ENCODE peak calls at places on chromosomes 11 and 22, in nine cellular contexts. One of them, this sample, is unnamed.

GRCh38 chr22:22834204-22834603 is 53.4 kb upstream of the IGLL5 start:
- DNase-seq in AG04450: no peak
- DNase-seq in chondrocyte: no peak
- DNase-seq in AG10803: no peak
- DNase-seq in RWPE1: no peak
- DNase-seq in fibroblast of pulmonary artery: no peak
- DNase-seq in choroid plexus epithelial cell: no peak
- DNase-seq in mesothelial cell of epicardium: no peak
- DNase-seq in stomach: no peak
- DNase-seq in this sample: no peak

GRCh38 chr22:47133263-47133662 is 370.8 kb downstream of the TBC1D22A start:
- DNase-seq in AG04450: no peak
- DNase-seq in chondrocyte: no peak
- DNase-seq in AG10803: peak
- DNase-seq in RWPE1: no peak
- DNase-seq in fibroblast of pulmonary artery: no peak
- DNase-seq in choroid plexus epithelial cell: no peak
- DNase-seq in mesothelial cell of epicardium: no peak
- DNase-seq in stomach: no peak
- DNase-seq in this sample: no peak

GRCh38 chr11:64971421-64972233 is at the start of gene MAJIN:
- DNase-seq in AG04450: peak
- DNase-seq in chondrocyte: peak
- DNase-seq in AG10803: peak
- DNase-seq in RWPE1: peak
- DNase-seq in fibroblast of pulmonary artery: peak
- DNase-seq in choroid plexus epithelial cell: peak
- DNase-seq in mesothelial cell of epicardium: no peak
- DNase-seq in stomach: peak
- DNase-seq in this sample: no peak

GRCh38 chr11:124886978-124887666 is 10.5 kb downstream of the ROBO4 start:
- DNase-seq in AG04450: no peak
- DNase-seq in chondrocyte: no peak
- DNase-seq in AG10803: no peak
- DNase-seq in RWPE1: no peak
- DNase-seq in fibroblast of pulmonary artery: no peak
- DNase-seq in choroid plexus epithelial cell: no peak
- DNase-seq in mesothelial cell of epicardium: peak
- DNase-seq in stomach: no peak
- DNase-seq in this sample: no peak

GRCh38 chr11:122717264-122717867 is 61.8 kb downstream of the UBASH3B start:
- DNase-seq in AG04450: no peak
- DNase-seq in chondrocyte: no peak
- DNase-seq in AG10803: no peak
- DNase-seq in RWPE1: no peak
- DNase-seq in fibroblast of pulmonary artery: no peak
- DNase-seq in choroid plexus epithelial cell: no peak
- DNase-seq in mesothelial cell of epicardium: no peak
- DNase-seq in stomach: peak
- DNase-seq in this sample: no peak

GRCh38 chr22:46590334-46590733 is 29.9 kb upstream of the GRAMD4 start:
- DNase-seq in AG04450: no peak
- DNase-seq in chondrocyte: no peak
- DNase-seq in AG10803: no peak
- DNase-seq in RWPE1: no peak
- DNase-seq in fibroblast of pulmonary artery: no peak
- DNase-seq in choroid plexus epithelial cell: no peak
- DNase-seq in mesothelial cell of epicardium: no peak
- DNase-seq in stomach: peak
- DNase-seq in this sample: no peak

GRCh38 chr11:107563702-107564101 is 1.8 kb downstream of the ALKBH8 start:
- DNase-seq in AG04450: no peak
- DNase-seq in chondrocyte: no peak
- DNase-seq in AG10803: peak
- DNase-seq in RWPE1: peak
- DNase-seq in fibroblast of pulmonary artery: peak
- DNase-seq in choroid plexus epithelial cell: peak
- DNase-seq in mesothelial cell of epicardium: no peak
- DNase-seq in stomach: no peak
- DNase-seq in this sample: peak

GRCh38 chr11:123158609-123159008 is 36.4 kb downstream of the CLMP start:
- DNase-seq in AG04450: no peak
- DNase-seq in chondrocyte: no peak
- DNase-seq in AG10803: no peak
- DNase-seq in RWPE1: peak
- DNase-seq in fibroblast of pulmonary artery: no peak
- DNase-seq in choroid plexus epithelial cell: no peak
- DNase-seq in mesothelial cell of epicardium: no peak
- DNase-seq in stomach: no peak
- DNase-seq in this sample: peak

GRCh38 chr11:18526130-18526520 is 617 bp downstream of the TSG101 start:
- DNase-seq in AG04450: no peak
- DNase-seq in chondrocyte: no peak
- DNase-seq in AG10803: no peak
- DNase-seq in RWPE1: no peak
- DNase-seq in fibroblast of pulmonary artery: no peak
- DNase-seq in choroid plexus epithelial cell: peak
- DNase-seq in mesothelial cell of epicardium: no peak
- DNase-seq in stomach: no peak
- DNase-seq in this sample: no peak

GRCh38 chr11:18521123-18521522 is 5.6 kb downstream of the TSG101 start:
- DNase-seq in AG04450: no peak
- DNase-seq in chondrocyte: no peak
- DNase-seq in AG10803: no peak
- DNase-seq in RWPE1: no peak
- DNase-seq in fibroblast of pulmonary artery: no peak
- DNase-seq in choroid plexus epithelial cell: no peak
- DNase-seq in mesothelial cell of epicardium: no peak
- DNase-seq in stomach: no peak
- DNase-seq in this sample: no peak

GRCh38 chr11:18524248-18524647 is 2.5 kb downstream of the TSG101 start:
- DNase-seq in AG04450: no peak
- DNase-seq in chondrocyte: no peak
- DNase-seq in AG10803: no peak
- DNase-seq in RWPE1: no peak
- DNase-seq in fibroblast of pulmonary artery: no peak
- DNase-seq in choroid plexus epithelial cell: no peak
- DNase-seq in mesothelial cell of epicardium: no peak
- DNase-seq in stomach: no peak
- DNase-seq in this sample: no peak

GRCh38 chr11:18523079-18523478 is 3.7 kb downstream of the TSG101 start:
- DNase-seq in AG04450: no peak
- DNase-seq in chondrocyte: no peak
- DNase-seq in AG10803: no peak
- DNase-seq in RWPE1: peak
- DNase-seq in fibroblast of pulmonary artery: no peak
- DNase-seq in choroid plexus epithelial cell: no peak
- DNase-seq in mesothelial cell of epicardium: no peak
- DNase-seq in stomach: no peak
- DNase-seq in this sample: peak

GRCh38 chr11:18522388-18522787 is 4.4 kb downstream of the TSG101 start:
- DNase-seq in AG04450: no peak
- DNase-seq in chondrocyte: no peak
- DNase-seq in AG10803: peak
- DNase-seq in RWPE1: no peak
- DNase-seq in fibroblast of pulmonary artery: no peak
- DNase-seq in choroid plexus epithelial cell: peak
- DNase-seq in mesothelial cell of epicardium: no peak
- DNase-seq in stomach: no peak
- DNase-seq in this sample: no peak
- TF ChIP-seq CTCF in AG04450: no peak
- TF ChIP-seq CTCF in chondrocyte: no peak
- TF ChIP-seq CTCF in AG10803: peak
- TF ChIP-seq CTCF in RWPE1: no peak
- TF ChIP-seq CTCF in fibroblast of pulmonary artery: no peak
- TF ChIP-seq CTCF in choroid plexus epithelial cell: peak
- TF ChIP-seq CTCF in mesothelial cell of epicardium: no peak
- TF ChIP-seq CTCF in stomach: no peak
- TF ChIP-seq CTCF in this sample: no peak

DNA sequence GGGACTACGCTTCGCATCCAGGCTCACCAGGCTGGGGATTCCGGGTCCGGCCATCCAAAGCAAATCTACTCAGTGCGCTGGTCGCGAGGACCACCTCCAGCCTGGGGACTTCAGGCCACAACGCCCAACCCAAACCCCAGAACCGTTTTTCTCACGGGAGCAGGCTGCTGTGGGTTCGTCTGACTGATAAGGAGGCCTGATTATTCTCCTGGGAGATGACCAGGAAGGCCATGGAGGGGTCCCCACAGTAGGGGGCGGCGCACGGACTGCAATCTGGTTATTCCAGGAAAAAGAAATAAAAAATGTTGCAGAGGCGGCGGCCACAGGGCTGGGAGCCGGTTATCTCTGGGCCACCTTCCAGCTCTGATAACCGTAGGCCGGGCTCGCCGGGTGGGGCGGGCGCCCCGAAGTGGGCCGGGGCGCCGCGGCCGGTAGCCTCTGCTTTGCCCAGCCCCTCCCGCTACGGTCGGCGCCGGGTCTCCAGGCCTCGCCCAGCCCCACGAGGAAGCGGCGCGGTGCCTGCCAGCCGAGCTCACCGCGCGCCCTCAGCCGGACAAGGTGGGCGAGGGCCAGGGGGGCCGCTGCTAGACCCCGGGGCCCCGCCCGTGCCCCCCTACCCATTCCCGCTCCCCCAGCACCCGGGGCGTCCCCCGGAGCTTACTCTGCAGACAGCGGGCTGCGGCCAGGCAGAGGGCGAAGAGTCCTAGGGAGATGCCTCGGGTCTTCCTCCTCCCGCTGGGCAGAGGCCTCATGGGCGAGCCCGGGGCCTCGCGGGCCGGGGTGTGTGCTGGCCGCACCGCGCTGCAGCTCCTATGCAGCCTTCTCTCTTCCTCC is 450 bp downstream of the VSTM5 start:
- DNase-seq in AG04450: no peak
- DNase-seq in chondrocyte: no peak
- DNase-seq in AG10803: peak
- DNase-seq in RWPE1: no peak
- DNase-seq in fibroblast of pulmonary artery: peak
- DNase-seq in choroid plexus epithelial cell: peak
- DNase-seq in mesothelial cell of epicardium: no peak
- DNase-seq in stomach: peak
- DNase-seq in this sample: no peak
- TF ChIP-seq CTCF in AG04450: peak
- TF ChIP-seq CTCF in chondrocyte: no peak
- TF ChIP-seq CTCF in AG10803: no peak
- TF ChIP-seq CTCF in RWPE1: no peak
- TF ChIP-seq CTCF in fibroblast of pulmonary artery: no peak
- TF ChIP-seq CTCF in choroid plexus epithelial cell: no peak
- TF ChIP-seq CTCF in mesothelial cell of epicardium: no peak
- TF ChIP-seq CTCF in stomach: no peak
- TF ChIP-seq CTCF in this sample: no peak

DNA sequence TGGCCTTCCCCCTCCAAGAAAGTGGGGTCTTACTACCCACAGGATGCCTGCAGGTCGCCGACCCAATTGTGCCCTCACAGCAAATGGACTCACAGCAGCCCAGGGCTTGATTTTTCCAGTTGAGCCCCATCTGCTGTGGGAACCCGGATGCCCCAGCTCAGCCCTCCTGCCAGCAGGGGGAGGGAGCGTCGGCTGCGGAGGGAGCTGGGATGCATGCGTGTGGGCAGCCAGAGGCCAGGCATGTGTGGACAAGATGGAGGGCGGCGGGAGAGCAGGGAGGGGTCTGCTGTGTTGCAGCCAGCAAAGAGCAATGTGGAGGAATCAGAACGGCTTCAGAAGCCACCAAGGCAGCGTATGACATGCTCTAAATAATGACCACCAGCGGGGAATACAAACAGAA is 41.0 kb upstream of the EIF3D start:
- DNase-seq in AG04450: no peak
- DNase-seq in chondrocyte: no peak
- DNase-seq in AG10803: peak
- DNase-seq in RWPE1: no peak
- DNase-seq in fibroblast of pulmonary artery: no peak
- DNase-seq in choroid plexus epithelial cell: peak
- DNase-seq in mesothelial cell of epicardium: peak
- DNase-seq in stomach: no peak
- DNase-seq in this sample: peak
- TF ChIP-seq CTCF in AG04450: peak
- TF ChIP-seq CTCF in chondrocyte: peak
- TF ChIP-seq CTCF in AG10803: peak
- TF ChIP-seq CTCF in RWPE1: no peak
- TF ChIP-seq CTCF in fibroblast of pulmonary artery: peak
- TF ChIP-seq CTCF in choroid plexus epithelial cell: peak
- TF ChIP-seq CTCF in mesothelial cell of epicardium: no peak
- TF ChIP-seq CTCF in stomach: no peak
- TF ChIP-seq CTCF in this sample: peak

GRCh38 chr11:62627718-62628117 is 5.9 kb upstream of the B3GAT3 start:
- DNase-seq in AG04450: no peak
- DNase-seq in chondrocyte: no peak
- DNase-seq in AG10803: no peak
- DNase-seq in RWPE1: no peak
- DNase-seq in fibroblast of pulmonary artery: no peak
- DNase-seq in choroid plexus epithelial cell: peak
- DNase-seq in mesothelial cell of epicardium: no peak
- DNase-seq in stomach: no peak
- DNase-seq in this sample: no peak

GRCh38 chr11:62622476-62622875 is 690 bp upstream of the B3GAT3 start:
- DNase-seq in AG04450: no peak
- DNase-seq in chondrocyte: no peak
- DNase-seq in AG10803: no peak
- DNase-seq in RWPE1: no peak
- DNase-seq in fibroblast of pulmonary artery: no peak
- DNase-seq in choroid plexus epithelial cell: no peak
- DNase-seq in mesothelial cell of epicardium: no peak
- DNase-seq in stomach: no peak
- DNase-seq in this sample: no peak

GRCh38 chr11:62621027-62621566 is 689 bp downstream of the B3GAT3 start:
- DNase-seq in AG04450: no peak
- DNase-seq in chondrocyte: no peak
- DNase-seq in AG10803: no peak
- DNase-seq in RWPE1: no peak
- DNase-seq in fibroblast of pulmonary artery: no peak
- DNase-seq in choroid plexus epithelial cell: no peak
- DNase-seq in mesothelial cell of epicardium: no peak
- DNase-seq in stomach: no peak
- DNase-seq in this sample: no peak

DNA sequence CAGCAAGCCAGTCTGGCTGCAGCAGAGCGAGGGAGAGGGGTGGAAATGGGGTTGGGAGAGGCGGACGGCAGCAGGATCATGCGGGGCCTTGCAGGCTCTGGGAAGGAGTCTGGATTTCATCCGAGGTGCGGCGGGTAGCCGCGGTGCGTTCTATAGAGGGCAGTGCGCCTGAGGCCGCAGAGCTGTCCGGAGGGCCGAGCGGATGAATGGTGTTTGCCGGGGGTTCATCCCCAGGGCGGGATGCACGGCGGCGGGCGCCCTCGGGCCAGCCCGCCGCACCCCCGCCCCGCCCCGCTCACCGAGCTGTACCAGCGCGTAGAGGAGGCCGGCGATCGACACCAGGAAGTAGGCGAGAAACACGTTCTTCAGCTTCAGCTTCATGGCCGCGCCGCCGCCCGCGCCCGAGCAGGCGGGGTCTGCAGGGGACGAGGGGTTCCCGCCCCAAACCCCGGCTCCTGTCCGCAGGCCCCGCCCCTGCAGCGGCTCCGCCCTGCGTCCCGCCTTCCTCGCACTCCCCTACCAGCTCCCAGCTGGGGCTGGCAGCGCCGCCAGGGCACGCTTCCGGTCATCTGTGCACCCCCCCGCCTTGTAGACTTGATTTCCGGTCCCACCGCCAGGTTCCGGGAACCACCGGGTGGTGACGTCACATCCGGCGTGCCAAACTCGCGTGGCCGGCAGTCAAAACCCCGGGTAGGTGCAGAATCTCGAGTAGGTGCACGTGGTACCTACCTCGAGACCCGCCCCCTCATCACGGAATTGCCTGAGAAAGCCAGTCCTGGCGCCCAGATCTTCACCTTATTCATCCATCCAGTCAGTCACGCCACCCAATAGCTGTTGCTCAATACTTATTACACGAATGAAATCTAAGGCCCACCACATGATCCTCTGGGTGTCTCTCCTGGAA is at the start of gene B3GAT3:
- DNase-seq in AG04450: peak
- DNase-seq in chondrocyte: peak
- DNase-seq in AG10803: peak
- DNase-seq in RWPE1: peak
- DNase-seq in fibroblast of pulmonary artery: peak
- DNase-seq in choroid plexus epithelial cell: peak
- DNase-seq in mesothelial cell of epicardium: peak
- DNase-seq in stomach: peak
- DNase-seq in this sample: peak
- TF ChIP-seq CTCF in AG04450: peak
- TF ChIP-seq CTCF in chondrocyte: peak
- TF ChIP-seq CTCF in AG10803: no peak
- TF ChIP-seq CTCF in RWPE1: no peak
- TF ChIP-seq CTCF in fibroblast of pulmonary artery: no peak
- TF ChIP-seq CTCF in choroid plexus epithelial cell: no peak
- TF ChIP-seq CTCF in mesothelial cell of epicardium: no peak
- TF ChIP-seq CTCF in stomach: no peak
- TF ChIP-seq CTCF in this sample: no peak

This sample was measured in MCF 10A.